ENCODE peak calls at places on chromosome 5, in six cellular contexts. X is H1; A is neuronal stem cell; I is AG08396; R is activated naive CD8-positive, alpha-beta T cell treated with anti-CD3 and anti-CD28 coated beads, Interleukin-2, amount 50 U/mL, for 24 hours; Y is CD8-positive, alpha-beta T cell. D is an unnamed sample.

GRCh38 chr5:175590471-175590881 is 67.4 kb upstream of the HRH2 start:
- DNase-seq in R (no peak), X (no peak), Y (no peak), I (peak; percentile 32), A (no peak), D (peak; percentile 92)

GRCh38 chr5:53333160-53333559 is 147.3 kb upstream of the FST start:
- DNase-seq in R (no peak), Y (no peak), I (no peak), A (no peak), X (no peak), D (peak; percentile 3)

GRCh38 chr5:39447059-39447458 is 22.3 kb upstream of the DAB2 start:
- DNase-seq in I (no peak), X (no peak), A (no peak), R (no peak), Y (no peak), D (no peak)

GRCh38 chr5:72693001-72693442 is 123.4 kb upstream of the TNPO1 start:
- DNase-seq in A (no peak), R (no peak), Y (no peak), I (no peak), X (no peak), D (no peak)

GRCh38 chr5:157860898-157861894 is 2.3 kb upstream of the CLINT1 start:
- DNase-seq in Y (no peak), A (no peak), R (no peak), I (no peak), X (no peak), D (no peak)

GRCh38 chr5:132439521-132440206 is 50.9 kb downstream of the IRF1 start:
- DNase-seq in R (no peak), A (no peak), X (no peak), Y (no peak), I (peak; percentile 82), D (no peak)

GRCh38 chr5:173229966-173230740 is 4.9 kb downstream of the NKX2-5 start:
- DNase-seq in Y (no peak), R (no peak), I (no peak), A (no peak), X (no peak), D (no peak)

GRCh38 chr5:38078161-38078560 is 180.2 kb upstream of the EGFLAM start:
- DNase-seq in I (no peak), Y (no peak), X (no peak), R (no peak), A (no peak), D (peak; percentile 48)

GRCh38 chr5:142186821-142187594 is 78.4 kb downstream of the NDFIP1 start:
- DNase-seq in R (no peak), A (no peak), X (no peak), I (no peak), Y (no peak), D (no peak)

GRCh38 chr5:39149966-39150365 is 69.4 kb downstream of the FYB1 start:
- DNase-seq in X (no peak), R (no peak), A (no peak), Y (no peak), I (no peak), D (no peak)

GRCh38 chr5:89900346-89900745 is 509.2 kb downstream of the CETN3 start:
- DNase-seq in Y (no peak), R (no peak), I (no peak), A (no peak), X (no peak), D (peak; percentile 1)

GRCh38 chr5:172503925-172504730 is 49.8 kb upstream of the SH3PXD2B start:
- DNase-seq in Y (no peak), I (no peak), X (peak; percentile 34), A (no peak), R (no peak), D (no peak)

GRCh38 chr5:139788294-139788875 is 7.2 kb upstream of the PSD2 start:
- DNase-seq in A (peak; percentile 40), X (peak; percentile 68), Y (no peak), I (peak; percentile 59), R (no peak), D (no peak)

GRCh38 chr5:135827965-135828792 is 6.3 kb upstream of the SLC25A48 start:
- DNase-seq in Y (no peak), I (no peak), X (no peak), R (no peak), A (no peak), D (no peak)

GRCh38 chr5:16017720-16018119 is 161.9 kb downstream of the MARCHF11 start:
- DNase-seq in A (no peak), R (no peak), Y (no peak), X (no peak), I (no peak), D (no peak)

GRCh38 chr5:97229688-97230285 is 46.7 kb upstream of the RIOK2 start:
- DNase-seq in R (no peak), X (no peak), A (no peak), I (no peak), Y (no peak), D (no peak)

GRCh38 chr5:149485655-149486615 is 65.3 kb downstream of the CSNK1A1 start:
- DNase-seq in I (peak; percentile 74), Y (no peak), A (no peak), R (no peak), X (no peak), D (peak; percentile 85)

GRCh38 chr5:14118551-14119320 is 24.4 kb upstream of the TRIO start:
- DNase-seq in I (no peak), X (no peak), Y (no peak), A (peak; percentile 41), R (no peak), D (no peak)

GRCh38 chr5:141342773-141343172 is 856 bp upstream of the PCDHGA3 start:
- DNase-seq in I (no peak), X (no peak), Y (no peak), R (no peak), A (no peak), D (no peak)

GRCh38 chr5:54909911-54910870 is 75.2 kb downstream of the ESM1 start:
- DNase-seq in R (no peak), Y (no peak), A (no peak), X (no peak), I (no peak), D (no peak)

GRCh38 chr5:77850536-77851228 is 74.5 kb upstream of the TBCA start:
- DNase-seq in X (no peak), Y (no peak), I (no peak), A (peak; percentile 30), R (no peak), D (no peak)

GRCh38 chr5:93868851-93869250 is 127.5 kb upstream of the POU5F2 start:
- DNase-seq in I (no peak), Y (no peak), R (no peak), A (no peak), X (no peak), D (no peak)

GRCh38 chr5:126435261-126435660 is 12.1 kb downstream of the GRAMD2B start:
- DNase-seq in I (no peak), A (no peak), X (no peak), R (no peak), Y (no peak), D (no peak)

GRCh38 chr5:75363726-75364495 is 26.9 kb downstream of the HMGCR start:
- DNase-seq in Y (no peak), I (no peak), R (no peak), A (no peak), X (no peak), D (no peak)

GRCh38 chr5:177468329-177469058 is 4.9 kb downstream of the DBN1 start:
- DNase-seq in A (no peak), X (no peak), Y (no peak), R (no peak), I (peak; percentile 81), D (no peak)

GRCh38 chr5:86757824-86758223 is 140.1 kb downstream of the COX7C start:
- DNase-seq in X (no peak), Y (no peak), I (no peak), A (no peak), R (no peak), D (no peak)

GRCh38 chr5:16970260-16970659 is 34.2 kb upstream of the MYO10 start:
- DNase-seq in R (no peak), I (no peak), A (no peak), Y (no peak), X (no peak), D (peak; percentile 86)

GRCh38 chr5:149429839-149430721 is 51.0 kb upstream of the IL17B start:
- DNase-seq in R (no peak), Y (no peak), X (peak; percentile 74), A (no peak), I (no peak), D (peak; percentile 24)

GRCh38 chr5:34486160-34486765 is 169.9 kb upstream of the RAI14 start:
- DNase-seq in R (peak; percentile 76), A (peak; percentile 83), Y (peak; percentile 41), X (peak; percentile 90), I (peak; percentile 75), D (peak; percentile 70)

GRCh38 chr5:150192462-150192861 is 2.6 kb downstream of the SLC6A7 start:
- DNase-seq in A (no peak), Y (no peak), I (no peak), R (no peak), X (no peak), D (no peak)

GRCh38 chr5:158837908-158838307 is 261.8 kb downstream of the EBF1 start:
- DNase-seq in X (no peak), A (no peak), I (no peak), R (no peak), Y (no peak), D (no peak)

GRCh38 chr5:162801235-162801634 is 636.2 kb upstream of the CCNG1 start:
- DNase-seq in R (no peak), Y (no peak), A (no peak), I (no peak), X (no peak), D (no peak)

GRCh38 chr5:180345781-180346180 is 7.4 kb downstream of the GFPT2 start:
- DNase-seq in I (no peak), X (no peak), Y (no peak), A (no peak), R (no peak), D (no peak)

GRCh38 chr5:128038641-128039040 is 44.9 kb upstream of the SLC12A2 start:
- DNase-seq in X (no peak), A (no peak), R (no peak), Y (no peak), I (no peak), D (no peak)

GRCh38 chr5:98928802-98929122 is at the start of gene CHD1:
- DNase-seq in R (peak; percentile 94), Y (peak; percentile 91), X (peak; percentile 87), A (peak; percentile 97), I (peak; percentile 97), D (peak; percentile 96)

D was measured in foreskin melanocyte.